ENCODE peak calls at places on chromosomes 13 and 19, in four cellular contexts. B is PC-9, D is heart right ventricle, S is ureter. P is an unnamed sample.
A peak's percentile ranks its signal among the peaks of the same experiment; 100 is the strongest.

GRCh38 chr13:50708461-50708860 is 135.0 kb downstream of the DLEU7 start:
- DNase-seq in B (no peak), D (no peak), S (no peak), P (no peak)

GRCh38 chr19:44002212-44002565 is 568 bp upstream of the ZNF230 start:
- DNase-seq in B (no peak), D (no peak), S (no peak), P (no peak)

GRCh38 chr13:29948246-29948645 is 97.8 kb upstream of the UBL3 start:
- DNase-seq in B (no peak), D (no peak), S (no peak), P (no peak)

GRCh38 chr19:44891016-44891882 is at the start of gene TOMM40:
- DNase-seq in B (no peak), D (no peak), S (no peak), P (peak; percentile 100)

GRCh38 chr13:33235564-33235963 is 50.0 kb downstream of the STARD13 start:
- DNase-seq in B (no peak), D (no peak), S (no peak), P (no peak)

GRCh38 chr19:6373813-6374108 is 1.2 kb downstream of the ALKBH7 start:
- DNase-seq in B (no peak), D (no peak), S (no peak), P (no peak)

GRCh38 chr13:44854264-44855060 is 134.8 kb downstream of the NUFIP1 start:
- DNase-seq in B (no peak), D (peak; percentile 70), S (peak; percentile 57), P (no peak)

GRCh38 chr13:40247845-40248244 is 418.6 kb downstream of the FOXO1 start:
- DNase-seq in B (no peak), D (no peak), S (no peak), P (peak; percentile 30)

GRCh38 chr19:17614476-17614875 is 59.0 kb downstream of the COLGALT1 start:
- DNase-seq in B (no peak), D (no peak), S (no peak), P (no peak)

GRCh38 chr19:40257096-40257517 is 28.0 kb downstream of the AKT2 start:
- DNase-seq in B (peak; percentile 91), D (peak; percentile 40), S (no peak), P (no peak)

GRCh38 chr19:45973564-45974338 is at the start of gene NOVA2:
- DNase-seq in B (peak; percentile 56), D (peak; percentile 84), S (no peak), P (no peak)

GRCh38 chr19:30293051-30293785 is 79.0 kb upstream of the ZNF536 start:
- DNase-seq in B (no peak), D (no peak), S (no peak), P (no peak)

GRCh38 chr13:22893149-22893548 is 287.6 kb upstream of the SGCG start:
- DNase-seq in B (no peak), D (no peak), S (no peak), P (no peak)

GRCh38 chr13:112489199-112489598 is 98.8 kb downstream of the TUBGCP3 start:
- DNase-seq in B (no peak), D (no peak), S (no peak), P (no peak)

GRCh38 chr19:6718741-6719539 is 1.5 kb downstream of the C3 start:
- DNase-seq in B (peak; percentile 49), D (no peak), S (no peak), P (no peak)

GRCh38 chr13:77397636-77398035 is 70.7 kb upstream of the MYCBP2 start:
- DNase-seq in B (no peak), D (no peak), S (no peak), P (no peak)

GRCh38 chr19:49149652-49150105 is 5.5 kb downstream of the HRC start:
- DNase-seq in B (peak; percentile 70), D (peak; percentile 81), S (peak; percentile 79), P (no peak)

GRCh38 chr19:15934332-15935078 is at the start of gene CYP4F11:
- DNase-seq in B (peak; percentile 96), D (peak; percentile 20), S (peak; percentile 84), P (no peak)

GRCh38 chr13:30847697-30848307 is 58.3 kb upstream of the MEDAG start:
- DNase-seq in B (no peak), D (peak; percentile 38), S (no peak), P (no peak)

GRCh38 chr13:19597523-19597922 is 35.9 kb upstream of the MPHOSPH8 start:
- DNase-seq in B (peak; percentile 56), D (no peak), S (no peak), P (no peak)

GRCh38 chr13:101399365-101399764 is 16.9 kb downstream of the NALCN start:
- DNase-seq in B (no peak), D (no peak), S (no peak), P (no peak)

GRCh38 chr13:32530841-32531253 is 7.7 kb downstream of the N4BP2L2 start:
- DNase-seq in B (no peak), D (peak; percentile 53), S (no peak), P (no peak)

GRCh38 chr13:93752506-93752905 is 525.9 kb downstream of the GPC6 start:
- DNase-seq in B (no peak), D (peak; percentile 3), S (no peak), P (no peak)

GRCh38 chr19:10603873-10604459 is 16.9 kb upstream of the AP1M2 start:
- DNase-seq in B (peak; percentile 92), D (no peak), S (peak; percentile 63), P (peak; percentile 17)

GRCh38 chr19:55526216-55527196 is 10.4 kb downstream of the SBK2 start:
- DNase-seq in B (peak; percentile 84), D (peak; percentile 72), S (peak; percentile 71), P (no peak)

GRCh38 chr13:113731192-113732175 is 27.5 kb upstream of the TMEM255B start:
- DNase-seq in B (no peak), D (no peak), S (no peak), P (no peak)

GRCh38 chr13:98098511-98098910 is 44.4 kb upstream of the FARP1 start:
- DNase-seq in B (no peak), D (no peak), S (no peak), P (no peak)

GRCh38 chr19:676343-677105 is at the start of gene FSTL3:
- DNase-seq in B (no peak), D (no peak), S (no peak), P (no peak)

GRCh38 chr13:33509642-33510229 is 224.2 kb upstream of the STARD13 start:
- DNase-seq in B (no peak), D (peak; percentile 62), S (peak; percentile 48), P (no peak)

GRCh38 chr19:20276011-20276738 is 109.2 kb downstream of the ZNF486 start:
- DNase-seq in B (no peak), D (no peak), S (no peak), P (no peak)

GRCh38 chr13:110407021-110407420 is 99.9 kb downstream of the COL4A2 start:
- DNase-seq in B (no peak), D (no peak), S (no peak), P (no peak)